ENCODE peak calls at places on chromosomes 6 and 20, in nine cellular contexts. U, O, N, H, A, D, J, W and Z are unnamed samples.

GRCh38 chr6:128208078-128208477 is 307.2 kb upstream of the THEMIS start:
- DNase-seq in U (no peak), O (no peak), N (no peak), H (peak; percentile 80), A (no peak), D (no peak), J (peak; percentile 7), W (no peak), Z (no peak)

GRCh38 chr6:17038316-17038715 is 63.5 kb upstream of the STMND1 start:
- DNase-seq in U (no peak), O (no peak), N (no peak), H (no peak), A (no peak), D (no peak), J (no peak), W (no peak), Z (peak; percentile 47)

GRCh38 chr6:138988469-138988834 is 399 bp upstream of the REPS1 start:
- DNase-seq in U (no peak), O (no peak), N (peak; percentile 23), H (peak; percentile 17), A (no peak), D (no peak), J (no peak), W (no peak), Z (no peak)

GRCh38 chr6:29850011-29850553 is 22.5 kb downstream of the HLA-G start:
- DNase-seq in U (no peak), O (no peak), N (no peak), H (no peak), A (peak; percentile 64), D (no peak), J (no peak), W (no peak), Z (no peak)

GRCh38 chr6:130482645-130483390 is 117.0 kb downstream of the TMEM200A start:
- DNase-seq in U (no peak), O (no peak), N (no peak), H (peak; percentile 92), A (no peak), D (no peak), J (no peak), W (no peak), Z (peak; percentile 68)

GRCh38 chr6:106439459-106439858 is 78.9 kb downstream of the CRYBG1 start:
- DNase-seq in U (no peak), O (no peak), N (no peak), H (peak; percentile 29), A (no peak), D (no peak), J (no peak), W (no peak), Z (no peak)

GRCh38 chr6:128605961-128606360 is 85.6 kb upstream of the PTPRK start:
- DNase-seq in U (no peak), O (no peak), N (no peak), H (peak; percentile 28), A (no peak), D (no peak), J (peak; percentile 20), W (no peak), Z (peak; percentile 72)

GRCh38 chr6:52020961-52021570 is 66.3 kb downstream of the PKHD1 start:
- DNase-seq in U (no peak), O (no peak), N (peak; percentile 10), H (peak; percentile 3), A (no peak), D (peak; percentile 42), J (no peak), W (no peak), Z (no peak)

GRCh38 chr20:13302647-13303425 is 81.8 kb downstream of the ISM1 start:
- DNase-seq in U (no peak), O (peak; percentile 76), N (peak; percentile 44), H (no peak), A (no peak), D (peak; percentile 44), J (no peak), W (no peak), Z (no peak)

GRCh38 chr20:55500130-55500529 is 505.2 kb downstream of the CBLN4 start:
- DNase-seq in U (no peak), O (no peak), N (no peak), H (no peak), A (no peak), D (no peak), J (no peak), W (no peak), Z (no peak)

GRCh38 chr6:12291785-12292604 is 1.8 kb downstream of the EDN1 start:
- DNase-seq in U (no peak), O (peak; percentile 75), N (peak; percentile 64), H (peak; percentile 49), A (no peak), D (no peak), J (no peak), W (no peak), Z (no peak)

GRCh38 chr20:38550274-38550673 is 30.7 kb upstream of the ADIG start:
- DNase-seq in U (no peak), O (no peak), N (no peak), H (no peak), A (no peak), D (no peak), J (no peak), W (no peak), Z (no peak)
- H3K4me3 ChIP-seq in U (no peak overlapping the region), O (no peak overlapping the region), N (no peak overlapping the region), H (no peak overlapping the region), A (no peak overlapping the region), D (no peak overlapping the region), J (no peak overlapping the region), W (no peak overlapping the region), Z (no peak overlapping the region)

GRCh38 chr20:560680-561079 is 17.1 kb upstream of the CSNK2A1 start:
- DNase-seq in U (no peak), O (peak; percentile 39), N (no peak), H (no peak), A (no peak), D (no peak), J (no peak), W (peak; percentile 33), Z (no peak)
- TF ChIP-seq CTCF in U (no peak), O (peak; percentile 44), N (no peak), H (peak; percentile 6), A (no peak), D (no peak), J (no peak), W (no peak), Z (no peak)

DNA sequence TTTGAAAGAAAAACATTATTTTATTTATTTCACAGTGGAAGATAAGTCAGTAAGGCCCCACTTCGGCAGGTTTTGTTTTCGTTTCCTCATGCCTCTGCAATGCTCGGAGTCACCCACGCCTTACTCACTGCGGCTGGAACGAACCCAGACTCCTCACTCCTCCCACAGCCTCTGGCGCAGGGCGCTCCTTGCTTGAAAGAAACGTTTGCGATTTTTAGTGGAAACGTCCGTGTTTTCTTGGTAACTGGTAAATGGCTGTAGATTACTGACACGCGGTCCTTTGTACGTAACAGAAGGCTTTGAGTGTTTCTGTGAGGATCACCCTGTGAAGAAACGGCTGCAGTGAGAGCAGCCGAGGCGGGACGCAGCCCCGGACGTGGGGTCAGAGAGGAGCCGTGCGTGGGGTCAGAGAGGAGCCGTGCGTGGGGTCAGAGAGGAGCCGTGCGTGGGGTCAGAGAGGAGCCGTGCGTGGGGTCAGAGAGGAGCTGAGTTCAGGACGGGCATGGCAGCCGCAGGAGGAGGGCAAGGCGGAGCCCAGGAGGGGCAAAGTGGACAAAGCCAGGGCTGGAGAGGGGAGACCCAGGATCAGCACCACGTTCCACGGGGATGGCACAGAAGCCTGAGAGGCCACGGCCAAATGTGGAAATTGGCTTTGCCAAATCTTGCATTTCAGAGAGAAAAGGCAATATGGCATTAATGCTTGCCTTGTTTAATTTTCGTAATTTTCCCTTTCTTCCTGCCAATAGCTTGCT is 198.6 kb upstream of the THBS2 start:
- DNase-seq in U (no peak), O (no peak), N (no peak), H (peak; percentile 90), A (peak; percentile 94), D (no peak), J (peak; percentile 91), W (peak; percentile 91), Z (peak; percentile 80)
- H3K4me3 ChIP-seq in U (peak overlapping the region; percentile 33), O (no peak overlapping the region), N (no peak overlapping the region), H (peak overlapping the region; percentile 45), A (peak overlapping the region; percentile 44), D (no peak overlapping the region), J (peak overlapping the region; percentile 23), W (peak overlapping the region; percentile 49), Z (peak overlapping the region; percentile 33)

DNA sequence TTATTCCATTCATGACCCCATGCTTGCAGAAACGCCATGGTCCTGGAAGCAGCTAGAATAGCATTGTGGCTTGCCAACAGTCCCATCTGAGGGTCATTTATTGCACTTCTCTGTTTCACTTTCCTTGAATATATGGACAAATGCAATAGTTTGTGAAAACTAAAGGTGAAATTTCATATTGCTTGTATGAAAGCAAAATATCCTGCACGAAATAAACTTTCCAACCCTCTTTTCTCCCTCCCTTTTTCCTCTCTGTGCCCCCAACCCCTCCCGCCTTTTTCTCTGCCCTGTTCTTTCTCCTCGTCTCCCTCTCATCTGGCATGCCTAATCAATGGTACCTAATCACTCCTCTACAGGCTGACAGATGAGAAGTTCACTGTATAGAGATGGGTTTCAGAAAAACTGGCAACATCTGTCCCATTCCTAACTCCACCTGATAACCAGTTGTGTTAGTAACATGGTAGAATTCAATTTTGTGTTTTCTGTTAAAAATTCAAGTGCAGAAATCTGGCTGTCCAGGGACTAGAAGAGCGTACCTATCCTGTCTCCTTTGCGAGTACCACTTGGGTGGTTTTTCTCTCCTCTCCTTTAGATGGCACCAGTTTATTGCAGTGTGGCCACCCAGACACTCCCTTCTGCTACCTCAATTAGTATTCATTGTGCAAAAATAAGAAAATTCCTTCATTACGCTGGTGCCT is 198.6 kb downstream of the FOXA2 start:
- DNase-seq in U (no peak), O (no peak), N (peak; percentile 74), H (no peak), A (no peak), D (no peak), J (no peak), W (no peak), Z (no peak)
- TF ChIP-seq CTCF in U (peak; percentile 39), O (peak; percentile 68), N (peak; percentile 90), H (no peak), A (no peak), D (peak; percentile 51), J (no peak), W (no peak), Z (no peak)

GRCh38 chr6:152634773-152635172 is 2.4 kb downstream of the SYNE1 start:
- DNase-seq in U (peak; percentile 56), O (no peak), N (no peak), H (no peak), A (no peak), D (no peak), J (no peak), W (no peak), Z (no peak)

GRCh38 chr6:152632383-152632782 is 4.8 kb downstream of the SYNE1 start:
- DNase-seq in U (no peak), O (no peak), N (no peak), H (no peak), A (no peak), D (no peak), J (no peak), W (no peak), Z (no peak)

GRCh38 chr6:152636675-152637421 is at the start of gene SYNE1:
- DNase-seq in U (peak; percentile 82), O (peak; percentile 79), N (peak; percentile 9), H (peak; percentile 20), A (peak; percentile 68), D (peak; percentile 66), J (no peak), W (peak; percentile 65), Z (no peak)

GRCh38 chr6:152637422-152638047 is 373 bp upstream of the SYNE1 start:
- DNase-seq in U (no peak), O (no peak), N (peak; percentile 5), H (peak; percentile 14), A (no peak), D (no peak), J (no peak), W (no peak), Z (no peak)

GRCh38 chr6:152635949-152636674 is 1.1 kb downstream of the SYNE1 start:
- DNase-seq in U (peak; percentile 66), O (peak; percentile 72), N (no peak), H (peak; percentile 40), A (peak; percentile 73), D (peak; percentile 47), J (no peak), W (no peak), Z (no peak)
- H3K4me3 ChIP-seq in U (peak overlapping the region; percentile 67), O (peak overlapping the region; percentile 91), N (peak overlapping the region; percentile 73), H (peak overlapping the region; percentile 69), A (peak overlapping the region; percentile 77), D (peak overlapping the region; percentile 51), J (peak overlapping the region; percentile 64), W (peak overlapping the region; percentile 78), Z (peak overlapping the region; percentile 63)